ENCODE peak calls at places on chromosomes 2 and 18, in six cellular contexts. Y is K562, X is Karpas-422, M is MM.1S, U is IMR-90, A is GM23248. B is an unnamed sample.
A peak's percentile ranks its signal among the peaks of the same experiment; 100 is the strongest.

GRCh38 chr18:59202258-59202820 is 17.6 kb upstream of the GRP start:
- DNase-seq in Y (no peak), X (no peak), M (no peak), U (no peak), A (peak; percentile 29), B (no peak)

GRCh38 chr2:134917219-134917957 is 1.2 kb upstream of the CCNT2 start:
- DNase-seq in Y (peak; percentile 45), X (peak; percentile 55), M (no peak), U (no peak), A (no peak), B (no peak)

GRCh38 chr2:66571873-66572272 is 136.9 kb downstream of the MEIS1 start:
- DNase-seq in Y (no peak), X (peak; percentile 64), M (no peak), U (peak; percentile 68), A (peak; percentile 29), B (peak; percentile 44)

GRCh38 chr2:218323526-218324472 is 31.5 kb upstream of the TMBIM1 start:
- DNase-seq in Y (no peak), X (no peak), M (no peak), U (peak; percentile 60), A (peak; percentile 36), B (peak; percentile 32)

GRCh38 chr2:72722492-72723090 is 103.2 kb downstream of the EXOC6B start:
- DNase-seq in Y (no peak), X (no peak), M (no peak), U (peak; percentile 73), A (peak; percentile 59), B (peak; percentile 66)

GRCh38 chr2:222733846-222734689 is 62.6 kb downstream of the MOGAT1 start:
- DNase-seq in Y (no peak), X (no peak), M (no peak), U (no peak), A (peak; percentile 53), B (no peak)

GRCh38 chr18:55510809-55511208 is 77.2 kb downstream of the TCF4 start:
- DNase-seq in Y (no peak), X (no peak), M (no peak), U (peak; percentile 92), A (peak; percentile 83), B (peak; percentile 83)

GRCh38 chr2:30334738-30335426 is 103.5 kb downstream of the LBH start:
- DNase-seq in Y (no peak), X (no peak), M (peak; percentile 26), U (no peak), A (no peak), B (no peak)

GRCh38 chr2:16508061-16508851 is 157.4 kb downstream of the CYRIA start:
- DNase-seq in Y (peak; percentile 23), X (no peak), M (peak; percentile 40), U (no peak), A (peak; percentile 52), B (no peak)

GRCh38 chr2:109637749-109638570 is 23.8 kb downstream of the SOWAHC start:
- DNase-seq in Y (no peak), X (no peak), M (peak; percentile 91), U (peak; percentile 65), A (peak; percentile 83), B (no peak)

GRCh38 chr18:56815926-56816325 is 164.8 kb downstream of the WDR7 start:
- DNase-seq in Y (no peak), X (no peak), M (no peak), U (no peak), A (no peak), B (no peak)

GRCh38 chr2:204505488-204505887 is 39.8 kb upstream of the PARD3B start:
- DNase-seq in Y (no peak), X (no peak), M (no peak), U (peak; percentile 23), A (peak; percentile 28), B (peak; percentile 16)

GRCh38 chr2:204504594-204504993 is 40.7 kb upstream of the PARD3B start:
- DNase-seq in Y (no peak), X (no peak), M (no peak), U (no peak), A (no peak), B (no peak)

GRCh38 chr2:204511021-204511420 is 34.3 kb upstream of the PARD3B start:
- DNase-seq in Y (no peak), X (no peak), M (no peak), U (no peak), A (no peak), B (no peak)

GRCh38 chr2:204505946-204506345 is 39.3 kb upstream of the PARD3B start:
- DNase-seq in Y (no peak), X (no peak), M (no peak), U (peak; percentile 52), A (peak; percentile 92), B (peak; percentile 85)

DNA sequence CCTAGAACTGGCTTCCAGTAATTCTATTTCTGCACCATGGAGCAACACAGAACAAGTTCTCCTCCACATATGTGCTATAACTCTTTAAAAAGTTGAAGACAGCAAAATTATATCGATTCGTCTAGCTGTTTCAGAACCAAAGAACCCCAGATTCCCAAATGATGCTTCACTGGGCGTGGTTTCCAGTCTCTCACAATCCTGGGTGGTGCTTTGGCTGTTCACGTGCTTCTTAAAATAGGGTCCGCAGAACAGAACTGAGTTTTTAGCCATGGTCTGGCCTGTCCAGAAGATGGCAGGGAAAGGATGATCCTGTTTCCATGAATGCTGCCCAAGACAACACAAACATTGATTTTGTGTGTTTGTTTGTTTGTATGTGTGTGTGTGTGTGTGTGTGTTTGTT is 37.6 kb upstream of the PARD3B start:
- DNase-seq in Y (no peak), X (no peak), M (no peak), U (no peak), A (peak; percentile 49), B (no peak)
- H2AFZ ChIP-seq in Y (no peak overlapping the region), X (no peak overlapping the region), M (no peak overlapping the region), U (peak overlapping the region; percentile 49), A (peak overlapping the region; percentile 78), B (no peak overlapping the region)

DNA sequence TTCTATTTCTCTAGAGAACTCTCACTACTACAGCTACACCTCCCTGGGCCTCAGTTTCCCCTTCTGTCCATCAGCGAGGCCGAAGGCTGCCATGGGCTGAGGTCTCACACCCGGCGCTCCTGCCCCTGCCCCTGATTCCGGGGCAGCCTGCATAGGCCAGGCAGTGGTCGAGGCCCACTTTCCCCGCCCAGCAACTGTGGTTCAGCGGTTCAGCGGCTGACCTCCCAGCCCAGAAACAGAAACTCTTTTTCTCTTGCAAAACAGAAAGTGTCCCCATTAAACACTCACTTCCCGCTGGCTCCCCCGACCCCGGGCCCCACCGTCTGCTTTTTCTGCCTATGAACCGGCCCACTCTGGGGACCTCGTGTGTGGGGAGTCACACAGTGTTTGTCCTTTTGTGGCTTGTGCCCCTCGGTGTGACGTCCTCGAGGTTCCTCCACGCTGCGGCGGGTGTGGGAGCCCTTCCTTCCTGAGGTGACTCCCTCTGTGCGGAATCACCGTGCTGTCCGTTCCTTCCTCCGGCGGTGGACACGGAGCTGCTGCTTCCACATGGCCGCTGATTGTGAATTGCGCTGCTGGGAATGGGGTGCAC is 16.0 kb downstream of the PDCD1 start:
- DNase-seq in Y (no peak), X (no peak), M (peak; percentile 45), U (no peak), A (no peak), B (no peak)
- H2AFZ ChIP-seq in Y (peak overlapping the region; percentile 59), X (no peak overlapping the region), M (peak overlapping the region; percentile 36), U (no peak overlapping the region), A (no peak overlapping the region), B (peak overlapping the region; percentile 26)

GRCh38 chr2:208254118-208254870 is 577 bp downstream of the IDH1 start:
- DNase-seq in Y (peak; percentile 88), X (peak; percentile 95), M (peak; percentile 85), U (peak; percentile 66), A (peak; percentile 93), B (peak; percentile 46)
- H2AFZ ChIP-seq in Y (peak overlapping the region; percentile 74), X (peak overlapping the region; percentile 82), M (peak overlapping the region; percentile 91), U (peak overlapping the region; percentile 91), A (peak overlapping the region; percentile 98), B (peak overlapping the region; percentile 92)

GRCh38 chr18:22468554-22468891 is 50.8 kb upstream of the CTAGE1 start:
- DNase-seq in Y (no peak), X (no peak), M (no peak), U (no peak), A (no peak), B (no peak)

GRCh38 chr18:22467760-22468553 is 50.2 kb upstream of the CTAGE1 start:
- DNase-seq in Y (peak; percentile 54), X (no peak), M (no peak), U (peak; percentile 100), A (peak; percentile 98), B (peak; percentile 99)

GRCh38 chr18:22465859-22466602 is 48.3 kb upstream of the CTAGE1 start:
- DNase-seq in Y (peak; percentile 87), X (no peak), M (no peak), U (peak; percentile 98), A (peak; percentile 99), B (peak; percentile 98)

GRCh38 chr18:22469061-22469689 is 51.5 kb upstream of the CTAGE1 start:
- DNase-seq in Y (no peak), X (no peak), M (no peak), U (peak; percentile 45), A (no peak), B (peak; percentile 34)

GRCh38 chr18:22466608-22467390 is 49.1 kb upstream of the CTAGE1 start:
- DNase-seq in Y (peak; percentile 41), X (no peak), M (no peak), U (peak; percentile 89), A (peak; percentile 80), B (peak; percentile 89)
- H2AFZ ChIP-seq in Y (peak overlapping the region; percentile 86), X (no peak overlapping the region), M (no peak overlapping the region), U (peak overlapping the region; percentile 26), A (no peak overlapping the region), B (no peak overlapping the region)

DNA sequence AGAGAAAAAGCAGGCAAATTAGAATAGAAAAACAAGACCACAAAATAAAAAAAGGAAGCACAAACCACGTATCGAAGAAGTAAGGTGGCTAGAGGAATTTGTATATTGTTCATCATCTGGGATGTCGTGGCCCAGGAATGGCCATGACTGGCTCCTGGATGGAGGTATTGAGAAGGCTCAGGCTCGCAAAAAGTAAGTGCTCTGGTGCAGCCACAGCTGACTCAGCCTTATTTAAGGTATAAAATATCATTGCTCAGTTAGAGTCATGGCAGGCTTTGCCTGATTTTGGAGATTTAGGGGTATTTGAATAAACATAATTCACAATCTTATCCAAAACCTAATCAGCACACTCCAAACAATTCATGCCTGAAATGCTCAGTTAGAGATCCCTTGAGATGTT is 78.4 kb upstream of the FANCL start:
- DNase-seq in Y (no peak), X (no peak), M (no peak), U (no peak), A (no peak), B (no peak)
- H2AFZ ChIP-seq in Y (no peak overlapping the region), X (no peak overlapping the region), M (no peak overlapping the region), U (no peak overlapping the region), A (no peak overlapping the region), B (no peak overlapping the region)

GRCh38 chr2:234827096-234827860 is 124.5 kb upstream of the SH3BP4 start:
- DNase-seq in Y (no peak), X (no peak), M (no peak), U (no peak), A (no peak), B (no peak)
- H2AFZ ChIP-seq in Y (no peak overlapping the region), X (no peak overlapping the region), M (no peak overlapping the region), U (no peak overlapping the region), A (no peak overlapping the region), B (no peak overlapping the region)

B was measured in astrocyte.